ENCODE peak calls at places on chromosomes 1 and 21, in eight cellular contexts. Z is lower leg skin, L is GM06990, D is GM04504, E is left ventricle myocardium superior, W is fibroblast of pulmonary artery, H is hypothalamus, C is stromal cell of bone marrow. P is an unnamed sample.

GRCh38 chr1:185368913-185369491 is 52.0 kb upstream of the IVNS1ABP start:
- DNase-seq in Z (no peak), L (no peak), D (no peak), E (no peak), W (no peak), H (no peak), C (no peak), P (no peak)

GRCh38 chr1:232223309-232223708 is 406.6 kb downstream of the SIPA1L2 start:
- DNase-seq in Z (no peak), L (no peak), D (no peak), E (no peak), W (no peak), H (no peak), C (no peak), P (no peak)

GRCh38 chr1:162159515-162159914 is 90.0 kb downstream of the NOS1AP start:
- DNase-seq in Z (no peak), L (no peak), D (no peak), E (no peak), W (no peak), H (no peak), C (no peak), P (no peak)

GRCh38 chr1:98398092-98398491 is 263.4 kb upstream of the SNX7 start:
- DNase-seq in Z (no peak), L (no peak), D (no peak), E (no peak), W (no peak), H (no peak), C (no peak), P (no peak)

GRCh38 chr1:109826930-109827349 is 63.2 kb upstream of the EPS8L3 start:
- DNase-seq in Z (no peak), L (no peak), D (no peak), E (peak), W (no peak), H (no peak), C (no peak), P (no peak)

GRCh38 chr1:26664802-26665201 is 31.0 kb upstream of the ARID1A start:
- DNase-seq in Z (no peak), L (no peak), D (no peak), E (no peak), W (no peak), H (no peak), C (no peak), P (no peak)

GRCh38 chr1:11736746-11737639 is 1.1 kb downstream of the AGTRAP start:
- DNase-seq in Z (peak), L (no peak), D (no peak), E (peak), W (peak), H (no peak), C (peak), P (no peak)

GRCh38 chr21:42160950-42161225 is 58.1 kb upstream of the ABCG1 start:
- DNase-seq in Z (no peak), L (no peak), D (no peak), E (no peak), W (no peak), H (no peak), C (no peak), P (no peak)

GRCh38 chr1:32351859-32352745 is 10.2 kb downstream of the FAM229A start:
- DNase-seq in Z (no peak), L (no peak), D (no peak), E (peak), W (peak), H (no peak), C (no peak), P (peak)

GRCh38 chr1:180912211-180912800 is 391 bp upstream of the KIAA1614 start:
- DNase-seq in Z (no peak), L (no peak), D (peak), E (peak), W (peak), H (no peak), C (no peak), P (no peak)

GRCh38 chr1:177975588-177976495 is 6.0 kb upstream of the SEC16B start:
- DNase-seq in Z (no peak), L (no peak), D (peak), E (no peak), W (peak), H (no peak), C (peak), P (no peak)

GRCh38 chr21:45269861-45270260 is 17.8 kb downstream of the POFUT2 start:
- DNase-seq in Z (no peak), L (no peak), D (no peak), E (no peak), W (no peak), H (no peak), C (no peak), P (no peak)

GRCh38 chr1:84644472-84644871 is 45.8 kb downstream of the SSX2IP start:
- DNase-seq in Z (no peak), L (no peak), D (no peak), E (no peak), W (no peak), H (no peak), C (no peak), P (no peak)

GRCh38 chr1:86421601-86422280 is 2.2 kb upstream of the CLCA2 start:
- DNase-seq in Z (no peak), L (no peak), D (no peak), E (no peak), W (peak), H (no peak), C (peak), P (no peak)

GRCh38 chr1:87392241-87393192 is 63.8 kb downstream of the LMO4 start:
- DNase-seq in Z (no peak), L (no peak), D (peak), E (no peak), W (peak), H (no peak), C (peak), P (no peak)

GRCh38 chr21:28309596-28309995 is 683.1 kb downstream of the LTN1 start:
- DNase-seq in Z (no peak), L (no peak), D (no peak), E (no peak), W (no peak), H (no peak), C (no peak), P (no peak)

GRCh38 chr1:55572878-55573734 is 357.9 kb upstream of the USP24 start:
- DNase-seq in Z (no peak), L (no peak), D (no peak), E (no peak), W (peak), H (no peak), C (no peak), P (no peak)

GRCh38 chr21:34630536-34631143 is 15.7 kb upstream of the RCAN1 start:
- DNase-seq in Z (peak), L (no peak), D (no peak), E (no peak), W (peak), H (no peak), C (peak), P (peak)

GRCh38 chr1:198121058-198121829 is 35.6 kb upstream of the NEK7 start:
- DNase-seq in Z (no peak), L (no peak), D (peak), E (no peak), W (peak), H (no peak), C (peak), P (no peak)

GRCh38 chr21:40143822-40144525 is 276.7 kb downstream of the PCP4 start:
- DNase-seq in Z (no peak), L (no peak), D (peak), E (peak), W (peak), H (peak), C (peak), P (peak)

GRCh38 chr1:201584510-201584991 is 45.6 kb downstream of the NAV1 start:
- DNase-seq in Z (no peak), L (no peak), D (peak), E (peak), W (peak), H (no peak), C (peak), P (no peak)

GRCh38 chr21:34908424-34909055 is 140.6 kb downstream of the RUNX1 start:
- DNase-seq in Z (no peak), L (no peak), D (no peak), E (no peak), W (peak), H (no peak), C (no peak), P (no peak)

GRCh38 chr1:232943679-232944252 is 6.6 kb upstream of the NTPCR start:
- DNase-seq in Z (no peak), L (no peak), D (no peak), E (no peak), W (peak), H (no peak), C (no peak), P (no peak)

GRCh38 chr1:24903560-24903954 is 26.5 kb downstream of the RUNX3 start:
- DNase-seq in Z (no peak), L (no peak), D (no peak), E (no peak), W (no peak), H (no peak), C (no peak), P (no peak)

GRCh38 chr1:78279051-78279450 is 211.7 kb upstream of the PTGFR start:
- DNase-seq in Z (no peak), L (no peak), D (peak), E (no peak), W (peak), H (no peak), C (peak), P (no peak)

GRCh38 chr1:36351222-36351977 is 28.0 kb upstream of the EVA1B start:
- DNase-seq in Z (no peak), L (no peak), D (peak), E (no peak), W (peak), H (no peak), C (peak), P (no peak)

GRCh38 chr1:151809625-151810556 is 4.7 kb upstream of the LINGO4 start:
- DNase-seq in Z (no peak), L (no peak), D (no peak), E (no peak), W (no peak), H (no peak), C (no peak), P (no peak)

GRCh38 chr1:228009116-228009827 is 2.5 kb downstream of the WNT3A start:
- DNase-seq in Z (no peak), L (no peak), D (no peak), E (no peak), W (no peak), H (no peak), C (no peak), P (no peak)

GRCh38 chr1:18644469-18645171 is 14.0 kb downstream of the PAX7 start:
- DNase-seq in Z (no peak), L (no peak), D (no peak), E (no peak), W (no peak), H (no peak), C (no peak), P (no peak)

P was measured in frontal cortex.